ENCODE peak calls at places on chromosomes 1 and 21, in four cellular contexts. One of them, this sample, is unnamed.

GRCh38 chr1:201284636-201285035 is 1.3 kb downstream of the PKP1 start:
- DNase-seq in H9: no peak
- DNase-seq in neuronal stem cell: no peak
- DNase-seq in SK-N-SH: no peak
- DNase-seq in this sample: no peak

GRCh38 chr1:89996415-89997110 is 1.7 kb downstream of the ZNF326 start:
- DNase-seq in H9: no peak
- DNase-seq in neuronal stem cell: no peak
- DNase-seq in SK-N-SH: no peak
- DNase-seq in this sample: no peak

GRCh38 chr21:36846624-36847023 is 119.8 kb downstream of the HLCS start:
- DNase-seq in H9: no peak
- DNase-seq in neuronal stem cell: no peak
- DNase-seq in SK-N-SH: no peak
- DNase-seq in this sample: no peak

GRCh38 chr1:35319988-35320713 is 51.6 kb downstream of the ZMYM4 start:
- DNase-seq in H9: no peak
- DNase-seq in neuronal stem cell: no peak
- DNase-seq in SK-N-SH: no peak
- DNase-seq in this sample: no peak

GRCh38 chr1:204703826-204704612 is 18.5 kb upstream of the LRRN2 start:
- DNase-seq in H9: no peak
- DNase-seq in neuronal stem cell: no peak
- DNase-seq in SK-N-SH: no peak
- DNase-seq in this sample: no peak

GRCh38 chr1:190904091-190904695 is 426.5 kb upstream of the BRINP3 start:
- DNase-seq in H9: no peak
- DNase-seq in neuronal stem cell: no peak
- DNase-seq in SK-N-SH: no peak
- DNase-seq in this sample: no peak

GRCh38 chr1:175576870-175577269 is 166.5 kb downstream of the TNR start:
- DNase-seq in H9: no peak
- DNase-seq in neuronal stem cell: no peak
- DNase-seq in SK-N-SH: no peak
- DNase-seq in this sample: no peak

GRCh38 chr1:181179980-181180964 is 91.8 kb downstream of the IER5 start:
- DNase-seq in H9: peak
- DNase-seq in neuronal stem cell: peak
- DNase-seq in SK-N-SH: no peak
- DNase-seq in this sample: no peak

GRCh38 chr1:229059671-229060079 is 211.2 kb upstream of the RAB4A start:
- DNase-seq in H9: no peak
- DNase-seq in neuronal stem cell: no peak
- DNase-seq in SK-N-SH: peak
- DNase-seq in this sample: no peak

GRCh38 chr1:55894521-55894920 is 679.4 kb upstream of the USP24 start:
- DNase-seq in H9: no peak
- DNase-seq in neuronal stem cell: no peak
- DNase-seq in SK-N-SH: no peak
- DNase-seq in this sample: no peak

GRCh38 chr1:109083923-109084322 is 6.6 kb upstream of the TMEM167B start:
- DNase-seq in H9: no peak
- DNase-seq in neuronal stem cell: no peak
- DNase-seq in SK-N-SH: no peak
- DNase-seq in this sample: no peak

GRCh38 chr21:24895885-24896734 is 711.2 kb downstream of the MRPL39 start:
- DNase-seq in H9: no peak
- DNase-seq in neuronal stem cell: peak
- DNase-seq in SK-N-SH: peak
- DNase-seq in this sample: no peak

DNA sequence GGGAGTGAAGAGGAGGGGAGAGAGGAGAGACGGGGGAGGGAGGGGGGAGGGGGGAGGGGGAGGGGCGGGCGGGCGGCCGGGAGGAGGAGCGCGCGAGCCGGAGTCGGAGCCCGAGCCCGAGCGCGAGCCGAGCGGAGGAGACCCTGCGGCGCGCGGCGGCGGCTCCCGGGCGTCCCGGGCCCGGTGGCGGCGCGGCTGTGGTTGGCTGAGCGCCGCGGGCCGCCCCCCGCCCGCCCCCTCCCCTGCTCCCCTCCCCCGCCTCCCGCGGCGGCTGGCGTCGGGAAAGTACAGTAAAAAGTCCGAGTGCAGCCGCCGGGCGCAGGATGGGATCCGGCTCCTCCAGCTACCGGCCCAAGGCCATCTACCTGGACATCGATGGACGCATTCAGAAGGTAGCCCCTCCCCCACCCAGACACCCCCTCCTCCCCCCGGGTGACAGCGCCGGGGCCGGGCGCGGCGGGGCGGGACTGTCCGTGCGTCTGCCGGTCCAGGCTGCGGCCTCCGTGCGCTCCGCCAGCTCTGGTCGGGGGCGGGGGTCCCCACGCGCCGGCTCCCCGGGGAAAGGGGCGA is at the start of gene PDE9A:
- DNase-seq in H9: peak
- DNase-seq in neuronal stem cell: peak
- DNase-seq in SK-N-SH: peak
- DNase-seq in this sample: no peak
- H3K9ac ChIP-seq in H9: no peak
- H3K9ac ChIP-seq in neuronal stem cell: peak
- H3K9ac ChIP-seq in SK-N-SH: no peak
- H3K9ac ChIP-seq in this sample: no peak

GRCh38 chr1:94617139-94617805 is 75.7 kb upstream of the F3 start:
- DNase-seq in H9: no peak
- DNase-seq in neuronal stem cell: no peak
- DNase-seq in SK-N-SH: no peak
- DNase-seq in this sample: no peak
- H3K9ac ChIP-seq in H9: no peak
- H3K9ac ChIP-seq in neuronal stem cell: no peak
- H3K9ac ChIP-seq in SK-N-SH: no peak
- H3K9ac ChIP-seq in this sample: no peak

GRCh38 chr1:54363925-54364324 is 42.3 kb downstream of the SSBP3 start:
- DNase-seq in H9: no peak
- DNase-seq in neuronal stem cell: no peak
- DNase-seq in SK-N-SH: no peak
- DNase-seq in this sample: no peak

GRCh38 chr1:54365020-54365797 is 41.0 kb downstream of the SSBP3 start:
- DNase-seq in H9: no peak
- DNase-seq in neuronal stem cell: no peak
- DNase-seq in SK-N-SH: no peak
- DNase-seq in this sample: no peak

GRCh38 chr1:54364613-54365012 is 41.6 kb downstream of the SSBP3 start:
- DNase-seq in H9: no peak
- DNase-seq in neuronal stem cell: no peak
- DNase-seq in SK-N-SH: no peak
- DNase-seq in this sample: no peak

GRCh38 chr1:54367613-54368012 is 38.6 kb downstream of the SSBP3 start:
- DNase-seq in H9: no peak
- DNase-seq in neuronal stem cell: no peak
- DNase-seq in SK-N-SH: no peak
- DNase-seq in this sample: no peak

DNA sequence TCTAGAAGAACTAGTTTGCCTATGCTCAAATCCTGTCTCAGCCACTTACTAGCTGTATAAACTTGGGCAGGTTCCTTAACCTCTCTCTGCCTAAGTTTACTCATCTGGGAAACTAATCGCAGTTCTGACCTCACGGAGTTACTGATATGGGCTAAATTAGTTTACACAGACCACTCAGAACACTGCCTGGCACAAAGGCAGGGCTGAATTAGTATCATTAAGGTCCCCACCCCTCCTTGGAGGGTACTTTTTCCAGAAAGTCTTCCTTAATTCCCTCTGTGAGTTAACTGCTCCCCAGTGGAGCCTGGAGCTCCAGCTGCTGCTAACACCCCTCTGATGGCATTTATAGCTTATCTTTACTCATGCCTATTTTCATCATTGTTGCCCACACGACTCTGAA is 40.3 kb downstream of the SSBP3 start:
- DNase-seq in H9: no peak
- DNase-seq in neuronal stem cell: no peak
- DNase-seq in SK-N-SH: no peak
- DNase-seq in this sample: no peak
- H3K9ac ChIP-seq in H9: no peak
- H3K9ac ChIP-seq in neuronal stem cell: no peak
- H3K9ac ChIP-seq in SK-N-SH: no peak
- H3K9ac ChIP-seq in this sample: no peak

DNA sequence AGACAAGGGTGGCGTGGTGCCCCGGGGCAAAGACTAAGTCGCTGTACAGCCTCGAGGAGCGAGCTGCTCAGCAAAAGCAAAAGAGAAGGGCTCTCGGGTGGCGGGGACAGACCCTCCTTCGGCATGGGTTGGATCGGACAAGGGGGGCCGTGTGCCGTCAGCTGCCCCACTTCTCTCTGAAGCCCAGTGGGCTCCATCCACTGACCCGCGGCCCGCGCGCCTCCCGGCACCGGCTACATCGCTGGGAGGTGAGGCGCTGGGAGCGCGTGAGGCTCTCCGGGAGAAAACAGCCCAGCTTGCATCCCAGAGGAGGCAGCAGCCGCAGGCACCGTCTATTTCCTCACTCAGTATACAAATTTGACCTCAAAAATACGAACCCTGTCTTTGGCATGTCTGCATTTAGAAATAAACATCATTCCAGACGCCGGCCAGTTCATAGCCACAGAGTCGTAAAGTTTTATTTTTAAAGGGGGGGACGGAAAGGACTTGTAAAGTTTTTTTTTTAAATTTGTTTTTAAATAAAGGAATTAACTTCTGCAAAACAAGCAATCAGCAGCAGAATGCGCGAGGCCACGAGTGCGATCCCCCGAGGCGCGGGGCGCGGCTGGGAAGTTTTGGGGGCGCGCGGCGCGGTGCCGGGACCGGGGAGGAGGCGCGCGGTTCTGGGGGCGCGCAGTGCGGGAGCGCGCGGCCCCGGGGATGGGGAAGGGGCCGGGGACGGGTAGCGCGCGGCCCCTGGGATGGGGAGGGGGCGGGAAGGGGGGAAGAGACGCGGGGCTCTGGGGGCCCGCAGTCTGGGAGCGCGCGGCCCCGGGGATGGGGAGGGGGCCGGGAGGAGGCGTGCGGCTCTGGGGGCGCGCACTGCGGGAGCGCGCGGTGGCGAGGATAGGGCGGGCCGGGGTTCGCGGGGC is 637 bp upstream of the GPR137B start:
- DNase-seq in H9: peak
- DNase-seq in neuronal stem cell: peak
- DNase-seq in SK-N-SH: peak
- DNase-seq in this sample: no peak
- H3K9ac ChIP-seq in H9: no peak
- H3K9ac ChIP-seq in neuronal stem cell: peak
- H3K9ac ChIP-seq in SK-N-SH: peak
- H3K9ac ChIP-seq in this sample: no peak

DNA sequence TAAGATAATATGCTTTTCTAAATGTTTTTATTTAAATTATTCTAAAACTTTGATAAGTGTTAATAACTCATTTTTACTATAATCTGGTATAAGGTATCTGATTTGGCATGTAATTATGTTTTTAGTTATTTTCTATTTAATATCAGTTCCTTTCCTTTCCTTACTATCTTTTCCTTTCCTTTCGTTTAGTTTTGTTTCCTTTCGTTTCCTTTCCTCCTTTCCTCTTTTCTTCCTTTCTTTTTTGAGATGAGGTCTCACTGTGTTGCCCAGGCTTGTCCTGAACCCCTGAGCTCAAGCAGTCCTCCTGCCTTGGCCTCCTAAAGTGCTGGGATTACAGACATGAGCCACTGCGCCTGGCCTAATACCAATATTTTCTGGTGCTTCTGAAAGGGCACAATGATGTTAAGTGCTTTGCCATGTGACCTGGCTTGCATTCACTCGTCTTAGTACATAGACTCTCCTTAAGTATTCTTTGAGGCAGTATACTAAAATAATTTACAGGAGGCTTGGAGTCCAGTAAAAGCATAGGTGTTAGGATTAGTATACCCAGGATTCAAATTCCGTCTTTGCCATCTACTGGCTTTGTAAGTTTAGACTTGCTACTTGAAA is 18.7 kb downstream of the MIER1 start:
- DNase-seq in H9: no peak
- DNase-seq in neuronal stem cell: no peak
- DNase-seq in SK-N-SH: no peak
- DNase-seq in this sample: no peak
- H3K9ac ChIP-seq in H9: no peak
- H3K9ac ChIP-seq in neuronal stem cell: no peak
- H3K9ac ChIP-seq in SK-N-SH: no peak
- H3K9ac ChIP-seq in this sample: no peak

GRCh38 chr1:42108309-42108708 is 44.9 kb upstream of the GUCA2B start:
- DNase-seq in H9: no peak
- DNase-seq in neuronal stem cell: no peak
- DNase-seq in SK-N-SH: no peak
- DNase-seq in this sample: no peak
- H3K9ac ChIP-seq in H9: no peak
- H3K9ac ChIP-seq in neuronal stem cell: no peak
- H3K9ac ChIP-seq in SK-N-SH: no peak
- H3K9ac ChIP-seq in this sample: no peak

GRCh38 chr1:111735321-111735720 is 3.9 kb downstream of the INKA2 start:
- DNase-seq in H9: no peak
- DNase-seq in neuronal stem cell: no peak
- DNase-seq in SK-N-SH: no peak
- DNase-seq in this sample: no peak

GRCh38 chr1:111733183-111733995 is 5.8 kb downstream of the INKA2 start:
- DNase-seq in H9: no peak
- DNase-seq in neuronal stem cell: no peak
- DNase-seq in SK-N-SH: no peak
- DNase-seq in this sample: no peak

GRCh38 chr1:111735858-111736544 is 3.2 kb downstream of the INKA2 start:
- DNase-seq in H9: peak
- DNase-seq in neuronal stem cell: no peak
- DNase-seq in SK-N-SH: no peak
- DNase-seq in this sample: no peak

GRCh38 chr1:111733996-111734369 is 5.2 kb downstream of the INKA2 start:
- DNase-seq in H9: peak
- DNase-seq in neuronal stem cell: no peak
- DNase-seq in SK-N-SH: no peak
- DNase-seq in this sample: no peak

DNA sequence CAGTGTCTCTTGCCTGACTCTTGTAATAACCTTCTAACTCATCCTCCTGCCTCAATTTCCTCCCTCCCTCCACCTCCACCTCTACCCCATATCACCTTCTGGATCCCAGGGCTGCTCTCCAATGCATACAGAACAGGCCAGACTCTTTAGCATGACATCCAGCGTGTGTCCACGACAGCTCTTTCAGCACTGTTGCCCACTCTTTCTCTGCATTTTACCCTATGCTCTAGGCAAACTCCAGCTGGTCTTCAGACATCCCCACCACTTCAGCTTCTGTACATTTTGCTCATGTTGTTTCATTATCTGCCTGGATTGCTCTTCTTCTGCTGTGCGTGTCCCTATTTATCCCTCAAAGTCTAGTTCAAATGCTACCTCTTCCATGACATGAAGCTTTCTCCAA is 4.8 kb downstream of the INKA2 start:
- DNase-seq in H9: no peak
- DNase-seq in neuronal stem cell: no peak
- DNase-seq in SK-N-SH: no peak
- DNase-seq in this sample: no peak
- H3K9ac ChIP-seq in H9: no peak
- H3K9ac ChIP-seq in neuronal stem cell: no peak
- H3K9ac ChIP-seq in SK-N-SH: no peak
- H3K9ac ChIP-seq in this sample: no peak